ENCODE peak calls at places on chromosomes 5 and 9, in eight cellular contexts. One of them, this sample, is unnamed.

GRCh38 chr9:32698706-32699277 is 63.3 kb upstream of the TAF1L start:
- DNase-seq in adipocyte: no peak
- DNase-seq in HepG2: no peak
- DNase-seq in mesendoderm: peak
- DNase-seq in mesenchymal stem cell: no peak
- DNase-seq in astrocyte: peak
- DNase-seq in neural progenitor cell: no peak
- DNase-seq in neuronal stem cell: no peak
- DNase-seq in this sample: no peak

GRCh38 chr9:35618325-35618727 is at the start of gene CD72:
- DNase-seq in neuronal stem cell: no peak
- DNase-seq in adipocyte: no peak
- DNase-seq in mesenchymal stem cell: no peak
- DNase-seq in astrocyte: no peak
- DNase-seq in HepG2: no peak
- DNase-seq in mesendoderm: no peak
- DNase-seq in neural progenitor cell: peak
- DNase-seq in this sample: no peak

GRCh38 chr5:113660848-113661247 is 147.4 kb downstream of the YTHDC2 start:
- DNase-seq in mesenchymal stem cell: no peak
- DNase-seq in HepG2: no peak
- DNase-seq in neural progenitor cell: no peak
- DNase-seq in mesendoderm: no peak
- DNase-seq in neuronal stem cell: no peak
- DNase-seq in astrocyte: no peak
- DNase-seq in adipocyte: no peak
- DNase-seq in this sample: no peak

GRCh38 chr5:131147258-131147657 is 17.8 kb downstream of the HINT1 start:
- DNase-seq in mesendoderm: no peak
- DNase-seq in HepG2: no peak
- DNase-seq in mesenchymal stem cell: peak
- DNase-seq in astrocyte: no peak
- DNase-seq in neural progenitor cell: no peak
- DNase-seq in neuronal stem cell: no peak
- DNase-seq in adipocyte: peak
- DNase-seq in this sample: no peak

GRCh38 chr9:90204128-90204838 is 438.3 kb downstream of the DIRAS2 start:
- DNase-seq in mesendoderm: no peak
- DNase-seq in mesenchymal stem cell: no peak
- DNase-seq in adipocyte: no peak
- DNase-seq in neural progenitor cell: no peak
- DNase-seq in HepG2: no peak
- DNase-seq in neuronal stem cell: no peak
- DNase-seq in astrocyte: no peak
- DNase-seq in this sample: no peak

GRCh38 chr5:167296680-167297079 is 994.8 kb upstream of the WWC1 start:
- DNase-seq in HepG2: no peak
- DNase-seq in neural progenitor cell: no peak
- DNase-seq in adipocyte: no peak
- DNase-seq in neuronal stem cell: no peak
- DNase-seq in mesendoderm: peak
- DNase-seq in mesenchymal stem cell: peak
- DNase-seq in astrocyte: no peak
- DNase-seq in this sample: no peak

GRCh38 chr5:177531209-177531940 is 14.6 kb upstream of the DDX41 start:
- DNase-seq in mesenchymal stem cell: no peak
- DNase-seq in mesendoderm: no peak
- DNase-seq in adipocyte: no peak
- DNase-seq in HepG2: no peak
- DNase-seq in astrocyte: no peak
- DNase-seq in neural progenitor cell: no peak
- DNase-seq in neuronal stem cell: no peak
- DNase-seq in this sample: no peak

GRCh38 chr5:45765561-45765960 is 69.4 kb upstream of the HCN1 start:
- DNase-seq in neuronal stem cell: no peak
- DNase-seq in mesenchymal stem cell: no peak
- DNase-seq in neural progenitor cell: no peak
- DNase-seq in mesendoderm: no peak
- DNase-seq in HepG2: no peak
- DNase-seq in adipocyte: no peak
- DNase-seq in astrocyte: no peak
- DNase-seq in this sample: no peak

GRCh38 chr9:100111235-100111634 is 12.2 kb downstream of the INVS start:
- DNase-seq in neural progenitor cell: no peak
- DNase-seq in neuronal stem cell: no peak
- DNase-seq in astrocyte: peak
- DNase-seq in mesenchymal stem cell: peak
- DNase-seq in adipocyte: peak
- DNase-seq in mesendoderm: no peak
- DNase-seq in HepG2: no peak
- DNase-seq in this sample: peak

GRCh38 chr5:35884125-35884788 is 27.6 kb downstream of the IL7R start:
- DNase-seq in adipocyte: peak
- DNase-seq in neuronal stem cell: no peak
- DNase-seq in mesenchymal stem cell: peak
- DNase-seq in astrocyte: peak
- DNase-seq in mesendoderm: peak
- DNase-seq in neural progenitor cell: no peak
- DNase-seq in HepG2: no peak
- DNase-seq in this sample: no peak

GRCh38 chr5:68252678-68253520 is 37.3 kb downstream of the PIK3R1 start:
- DNase-seq in neuronal stem cell: peak
- DNase-seq in mesenchymal stem cell: peak
- DNase-seq in adipocyte: peak
- DNase-seq in neural progenitor cell: peak
- DNase-seq in astrocyte: peak
- DNase-seq in HepG2: peak
- DNase-seq in mesendoderm: peak
- DNase-seq in this sample: peak

DNA sequence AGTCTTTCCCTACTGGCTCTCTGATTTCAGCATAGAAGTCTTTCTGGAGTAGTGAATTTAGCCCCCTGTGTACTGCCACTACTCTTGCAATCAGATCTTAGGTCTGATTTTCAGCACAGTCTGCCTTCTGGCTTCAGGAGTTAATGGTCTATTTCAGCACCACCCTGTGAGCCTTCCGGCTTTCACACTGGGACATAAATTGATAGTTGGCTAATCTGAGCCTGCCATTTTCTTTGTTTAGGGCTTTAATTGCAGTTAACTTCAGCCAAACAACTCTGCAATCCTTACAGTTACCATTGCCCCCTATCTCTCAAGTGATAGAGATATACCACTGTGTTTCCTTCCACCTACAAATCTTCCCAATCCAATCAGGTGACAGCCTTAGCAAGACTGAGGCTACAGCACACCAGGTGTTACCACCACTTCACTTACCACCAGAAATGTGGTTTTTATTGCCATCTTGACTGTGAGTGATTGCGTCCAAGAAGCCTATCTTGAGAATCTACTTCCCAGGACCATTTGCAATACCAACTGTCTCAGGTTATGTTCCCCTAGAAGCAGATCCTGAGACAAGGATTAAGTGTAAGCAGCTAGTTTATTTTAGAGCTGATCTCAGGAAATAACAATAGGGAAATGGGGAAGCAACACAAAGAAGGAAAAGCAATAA is 51.9 kb upstream of the NEK6 start:
- DNase-seq in mesenchymal stem cell: no peak
- DNase-seq in HepG2: no peak
- DNase-seq in mesendoderm: peak
- DNase-seq in neuronal stem cell: no peak
- DNase-seq in adipocyte: no peak
- DNase-seq in neural progenitor cell: no peak
- DNase-seq in astrocyte: no peak
- DNase-seq in this sample: no peak
- H3K9ac ChIP-seq in mesenchymal stem cell: no peak
- H3K9ac ChIP-seq in HepG2: no peak
- H3K9ac ChIP-seq in mesendoderm: no peak
- H3K9ac ChIP-seq in neuronal stem cell: no peak
- H3K9ac ChIP-seq in adipocyte: no peak
- H3K9ac ChIP-seq in neural progenitor cell: no peak
- H3K9ac ChIP-seq in astrocyte: no peak
- H3K9ac ChIP-seq in this sample: no peak

GRCh38 chr5:111061618-111062017 is 9.9 kb upstream of the TSLP start:
- DNase-seq in neuronal stem cell: no peak
- DNase-seq in mesendoderm: no peak
- DNase-seq in astrocyte: no peak
- DNase-seq in neural progenitor cell: no peak
- DNase-seq in HepG2: no peak
- DNase-seq in adipocyte: no peak
- DNase-seq in mesenchymal stem cell: no peak
- DNase-seq in this sample: no peak
- H3K9ac ChIP-seq in neuronal stem cell: no peak
- H3K9ac ChIP-seq in mesendoderm: no peak
- H3K9ac ChIP-seq in astrocyte: no peak
- H3K9ac ChIP-seq in neural progenitor cell: no peak
- H3K9ac ChIP-seq in HepG2: no peak
- H3K9ac ChIP-seq in adipocyte: no peak
- H3K9ac ChIP-seq in mesenchymal stem cell: no peak
- H3K9ac ChIP-seq in this sample: no peak

DNA sequence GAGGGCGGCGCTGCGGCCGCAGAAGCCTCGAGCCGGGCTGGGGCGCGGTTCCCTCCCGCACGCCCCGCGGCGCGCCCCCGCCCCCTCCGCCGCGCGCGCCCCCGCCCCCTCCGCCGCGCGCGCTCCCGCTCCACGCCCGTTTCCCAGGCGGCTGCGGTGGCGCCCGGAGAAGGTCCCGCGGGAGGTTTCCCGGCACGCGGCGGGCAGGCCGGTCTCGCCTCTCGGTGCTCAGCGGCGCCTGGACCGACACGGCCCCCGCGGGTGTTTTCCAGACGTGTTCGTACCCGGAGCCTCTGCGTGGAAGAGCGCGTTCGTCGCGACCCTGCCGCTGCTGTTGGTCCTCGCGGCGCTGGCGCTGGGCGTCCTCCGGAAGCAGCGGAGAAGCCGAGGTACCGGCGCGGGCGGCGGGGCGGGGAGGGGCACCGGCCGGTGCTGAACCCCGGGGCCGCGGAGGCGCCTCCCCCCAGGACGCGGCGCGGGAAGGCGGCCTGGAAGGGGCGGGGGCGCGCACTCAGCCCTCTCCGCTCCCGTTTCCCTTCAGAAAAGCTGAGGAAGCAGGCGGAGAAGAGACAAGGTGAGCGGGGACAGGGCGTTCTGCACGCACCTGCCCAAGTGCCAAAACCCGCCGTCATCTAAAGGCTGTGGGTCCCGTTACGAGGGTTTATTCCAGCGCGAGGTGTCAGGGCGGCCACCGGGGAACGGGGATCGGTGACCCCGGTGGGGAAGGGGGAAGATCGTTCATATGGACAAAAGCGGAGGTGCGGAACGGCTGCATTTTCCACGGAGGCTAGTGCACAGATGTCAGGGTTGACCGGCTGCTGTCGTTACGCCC is 13.1 kb downstream of the BTNL9 start:
- DNase-seq in adipocyte: peak
- DNase-seq in astrocyte: no peak
- DNase-seq in mesenchymal stem cell: no peak
- DNase-seq in HepG2: no peak
- DNase-seq in neural progenitor cell: peak
- DNase-seq in mesendoderm: no peak
- DNase-seq in neuronal stem cell: no peak
- DNase-seq in this sample: no peak
- H3K9ac ChIP-seq in adipocyte: no peak
- H3K9ac ChIP-seq in astrocyte: no peak
- H3K9ac ChIP-seq in mesenchymal stem cell: no peak
- H3K9ac ChIP-seq in HepG2: no peak
- H3K9ac ChIP-seq in neural progenitor cell: no peak
- H3K9ac ChIP-seq in mesendoderm: peak
- H3K9ac ChIP-seq in neuronal stem cell: peak
- H3K9ac ChIP-seq in this sample: no peak

DNA sequence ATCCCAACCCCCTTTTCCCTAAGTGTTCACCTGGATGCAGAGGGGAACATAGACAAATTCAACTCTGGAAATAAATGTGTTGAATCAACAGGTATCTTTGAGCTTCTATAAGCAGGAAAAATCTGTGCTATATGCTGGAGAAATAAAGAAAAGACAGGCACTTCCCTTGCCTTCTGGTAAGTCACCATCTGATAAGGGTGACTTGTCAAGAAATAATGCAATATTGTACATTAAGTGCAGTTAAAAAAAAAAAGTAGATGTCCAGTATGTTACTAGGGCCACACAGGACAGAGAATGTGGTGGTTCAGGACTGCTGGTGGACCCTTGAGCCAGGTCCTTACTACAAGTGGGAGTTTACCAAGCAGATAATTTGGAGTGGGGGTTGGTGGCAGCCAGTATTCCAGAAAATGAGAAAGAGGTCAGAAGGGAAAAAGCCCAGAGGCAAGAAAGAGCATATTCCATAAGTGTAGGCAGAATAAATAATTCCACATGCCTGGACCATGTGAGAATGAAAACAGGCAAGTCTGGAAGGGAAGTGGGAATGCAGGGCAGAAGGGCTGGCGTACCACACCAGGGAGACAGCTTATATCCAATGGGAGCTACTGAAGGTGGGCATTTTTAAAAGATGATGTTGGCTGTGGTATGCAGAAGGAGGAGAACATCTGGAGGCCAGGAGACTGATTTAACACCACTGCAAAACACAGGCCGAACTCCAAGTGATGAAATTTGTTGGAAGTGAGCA is 209.9 kb downstream of the SEMA5A start:
- DNase-seq in neuronal stem cell: no peak
- DNase-seq in adipocyte: no peak
- DNase-seq in mesenchymal stem cell: no peak
- DNase-seq in HepG2: no peak
- DNase-seq in mesendoderm: no peak
- DNase-seq in neural progenitor cell: no peak
- DNase-seq in astrocyte: no peak
- DNase-seq in this sample: no peak
- H3K9ac ChIP-seq in neuronal stem cell: no peak
- H3K9ac ChIP-seq in adipocyte: no peak
- H3K9ac ChIP-seq in mesenchymal stem cell: no peak
- H3K9ac ChIP-seq in HepG2: no peak
- H3K9ac ChIP-seq in mesendoderm: no peak
- H3K9ac ChIP-seq in neural progenitor cell: no peak
- H3K9ac ChIP-seq in astrocyte: no peak
- H3K9ac ChIP-seq in this sample: no peak

GRCh38 chr5:40381676-40382363 is 297.9 kb upstream of the PTGER4 start:
- DNase-seq in astrocyte: peak
- DNase-seq in adipocyte: peak
- DNase-seq in neuronal stem cell: no peak
- DNase-seq in mesendoderm: no peak
- DNase-seq in HepG2: no peak
- DNase-seq in mesenchymal stem cell: no peak
- DNase-seq in neural progenitor cell: no peak
- DNase-seq in this sample: no peak
- H3K9ac ChIP-seq in astrocyte: no peak
- H3K9ac ChIP-seq in adipocyte: no peak
- H3K9ac ChIP-seq in neuronal stem cell: no peak
- H3K9ac ChIP-seq in mesendoderm: no peak
- H3K9ac ChIP-seq in HepG2: no peak
- H3K9ac ChIP-seq in mesenchymal stem cell: no peak
- H3K9ac ChIP-seq in neural progenitor cell: no peak
- H3K9ac ChIP-seq in this sample: no peak